ENCODE peak calls at places on chromosomes 7 and 10, in four cellular contexts. F is SK-N-DZ; G is T-helper 9 cell; L is activated CD4-positive, alpha-beta T cell treated with anti-CD3 and anti-CD28 coated beads, Interleukin-2, amount 10 ng/mL, durations not matched to agents 7 days and 5 days. U is an unnamed sample.

GRCh38 chr10:54415483-54415882 is 385.5 kb downstream of the PCDH15 start:
- DNase-seq in F (no peak), G (no peak), L (no peak), U (no peak)

GRCh38 chr10:110901954-110902819 is 16.8 kb downstream of the BBIP1 start:
- DNase-seq in F (no peak), G (no peak), L (no peak), U (no peak)

GRCh38 chr7:19932549-19933249 is 159.3 kb upstream of the TMEM196 start:
- DNase-seq in F (no peak), G (no peak), L (no peak), U (no peak)

GRCh38 chr7:132361146-132361545 is 215.1 kb downstream of the PLXNA4 start:
- DNase-seq in F (no peak), G (no peak), L (no peak), U (no peak)

GRCh38 chr7:94223375-94224084 is 171.2 kb upstream of the COL1A2 start:
- DNase-seq in F (peak), G (no peak), L (no peak), U (peak)

GRCh38 chr7:99476107-99476506 is 3.4 kb downstream of the ZNF789 start:
- DNase-seq in F (no peak), G (no peak), L (no peak), U (peak)

GRCh38 chr7:117686311-117686935 is 186.8 kb downstream of the CTTNBP2 start:
- DNase-seq in F (peak), G (no peak), L (no peak), U (no peak)

GRCh38 chr10:91034042-91034441 is 113.2 kb upstream of the ANKRD1 start:
- DNase-seq in F (no peak), G (no peak), L (peak), U (no peak)

GRCh38 chr7:7416031-7416968 is 119.4 kb downstream of the COL28A1 start:
- DNase-seq in F (no peak), G (no peak), L (peak), U (no peak)

GRCh38 chr10:856405-857157 is 74.9 kb downstream of the LARP4B start:
- DNase-seq in F (no peak), G (no peak), L (no peak), U (no peak)

GRCh38 chr10:63115732-63116383 is 17.3 kb upstream of the NRBF2 start:
- DNase-seq in F (no peak), G (no peak), L (no peak), U (peak)

GRCh38 chr7:114554781-114555537 is 140.3 kb downstream of the FOXP2 start:
- DNase-seq in F (no peak), G (no peak), L (no peak), U (peak)

GRCh38 chr7:124784879-124785818 is 19.6 kb upstream of the GPR37 start:
- DNase-seq in F (peak), G (no peak), L (peak), U (peak)

GRCh38 chr7:12726908-12727307 is 39.5 kb downstream of the ARL4A start:
- DNase-seq in F (no peak), G (no peak), L (no peak), U (no peak)

GRCh38 chr7:51965454-51965853 is 648.8 kb upstream of the COBL start:
- DNase-seq in F (peak), G (no peak), L (no peak), U (no peak)

GRCh38 chr7:36279926-36280315 is 109.7 kb upstream of the ANLN start:
- DNase-seq in F (no peak), G (no peak), L (no peak), U (no peak)

GRCh38 chr7:159022238-159022993 is 122.3 kb downstream of the VIPR2 start:
- DNase-seq in F (no peak), G (no peak), L (no peak), U (peak)

GRCh38 chr10:84179059-84179710 is 5.6 kb downstream of the GPR15LG start:
- DNase-seq in F (no peak), G (no peak), L (peak), U (no peak)

GRCh38 chr7:95840953-95841950 is 68.9 kb downstream of the DYNC1I1 start:
- DNase-seq in F (peak), G (no peak), L (no peak), U (peak)

GRCh38 chr7:117562732-117563131 is 82.9 kb downstream of the CFTR start:
- DNase-seq in F (no peak), G (no peak), L (no peak), U (no peak)

GRCh38 chr10:75499556-75499955 is 68.1 kb downstream of the LRMDA start:
- DNase-seq in F (no peak), G (no peak), L (no peak), U (no peak)

GRCh38 chr7:22296916-22297315 is 60.0 kb downstream of the RAPGEF5 start:
- DNase-seq in F (no peak), G (no peak), L (no peak), U (peak)

GRCh38 chr7:90709501-90710465 is 113.7 kb downstream of the CDK14 start:
- DNase-seq in F (no peak), G (no peak), L (no peak), U (no peak)

GRCh38 chr10:129766611-129767550 is 197.2 kb downstream of the EBF3 start:
- DNase-seq in F (no peak), G (no peak), L (no peak), U (no peak)

GRCh38 chr10:7891634-7892033 is 73.3 kb downstream of the TAF3 start:
- DNase-seq in F (peak), G (no peak), L (no peak), U (no peak)

GRCh38 chr10:75294866-75295692 is 59.3 kb upstream of the COMTD1 start:
- DNase-seq in F (peak), G (peak), L (peak), U (peak)

GRCh38 chr7:40541336-40541735 is 406.5 kb downstream of the SUGCT start:
- DNase-seq in F (no peak), G (no peak), L (no peak), U (no peak)

GRCh38 chr10:103576862-103577261 is 83.4 kb downstream of the NEURL1 start:
- DNase-seq in F (no peak), G (no peak), L (no peak), U (no peak)

GRCh38 chr10:7153750-7154149 is 257.1 kb downstream of the SFMBT2 start:
- DNase-seq in F (no peak), G (no peak), L (no peak), U (no peak)

GRCh38 chr10:5560142-5560843 is 35.5 kb downstream of the CALML3 start:
- DNase-seq in F (no peak), G (no peak), L (no peak), U (no peak)

GRCh38 chr7:129308047-129308446 is 83.2 kb downstream of the AHCYL2 start:
- DNase-seq in F (no peak), G (no peak), L (no peak), U (peak)

GRCh38 chr10:22429146-22429545 is 83.8 kb downstream of the SPAG6 start:
- DNase-seq in F (no peak), G (no peak), L (no peak), U (no peak)

GRCh38 chr10:98365698-98366530 is 49.1 kb downstream of the PYROXD2 start:
- DNase-seq in F (no peak), G (no peak), L (no peak), U (peak)

GRCh38 chr10:116207180-116207579 is 65.8 kb downstream of the GFRA1 start:
- DNase-seq in F (no peak), G (no peak), L (no peak), U (no peak)

GRCh38 chr10:133475821-133476640 is 22.3 kb downstream of the SCART1 start:
- DNase-seq in F (no peak), G (no peak), L (peak), U (no peak)

GRCh38 chr10:65581426-65582026 is 1344.3 kb upstream of the LRRTM3 start:
- DNase-seq in F (no peak), G (no peak), L (no peak), U (no peak)

GRCh38 chr7:158702944-158703343 is 1.7 kb downstream of the NCAPG2 start:
- DNase-seq in F (no peak), G (no peak), L (no peak), U (no peak)